ENCODE peak calls at places on chromosomes 5 and 9, in five cellular contexts. One of them, this sample, is unnamed.

GRCh38 chr9:79123419-79123818 is 448.3 kb upstream of the TLE4 start:
- DNase-seq in foreskin fibroblast: no peak
- DNase-seq in BE2C: no peak
- DNase-seq in cardiac muscle cell: peak
- DNase-seq in body of pancreas: no peak
- DNase-seq in this sample: no peak

GRCh38 chr5:93604119-93604963 is 21.3 kb downstream of the NR2F1 start:
- DNase-seq in foreskin fibroblast: no peak
- DNase-seq in BE2C: no peak
- DNase-seq in cardiac muscle cell: no peak
- DNase-seq in body of pancreas: no peak
- DNase-seq in this sample: no peak

GRCh38 chr5:174922955-174923354 is 198.6 kb downstream of the MSX2 start:
- DNase-seq in foreskin fibroblast: no peak
- DNase-seq in BE2C: no peak
- DNase-seq in cardiac muscle cell: no peak
- DNase-seq in body of pancreas: no peak
- DNase-seq in this sample: no peak

GRCh38 chr9:21081999-21082398 is 4.3 kb upstream of the IFNB1 start:
- DNase-seq in foreskin fibroblast: no peak
- DNase-seq in BE2C: no peak
- DNase-seq in cardiac muscle cell: no peak
- DNase-seq in body of pancreas: no peak
- DNase-seq in this sample: no peak

GRCh38 chr5:172102913-172103629 is 85.0 kb downstream of the STK10 start:
- DNase-seq in foreskin fibroblast: peak
- DNase-seq in BE2C: no peak
- DNase-seq in cardiac muscle cell: peak
- DNase-seq in body of pancreas: no peak
- DNase-seq in this sample: no peak

GRCh38 chr5:169801324-169801777 is 164.3 kb downstream of the DOCK2 start:
- DNase-seq in foreskin fibroblast: peak
- DNase-seq in BE2C: no peak
- DNase-seq in cardiac muscle cell: no peak
- DNase-seq in body of pancreas: no peak
- DNase-seq in this sample: no peak

GRCh38 chr9:136942881-136943230 is 1.7 kb downstream of the FBXW5 start:
- DNase-seq in foreskin fibroblast: no peak
- DNase-seq in BE2C: peak
- DNase-seq in cardiac muscle cell: no peak
- DNase-seq in body of pancreas: peak
- DNase-seq in this sample: peak

GRCh38 chr5:1521054-1521453 is 2.7 kb downstream of the LPCAT1 start:
- DNase-seq in foreskin fibroblast: no peak
- DNase-seq in BE2C: no peak
- DNase-seq in cardiac muscle cell: no peak
- DNase-seq in body of pancreas: no peak
- DNase-seq in this sample: no peak

GRCh38 chr9:38026021-38026809 is 42.8 kb downstream of the SHB start:
- DNase-seq in foreskin fibroblast: peak
- DNase-seq in BE2C: peak
- DNase-seq in cardiac muscle cell: no peak
- DNase-seq in body of pancreas: no peak
- DNase-seq in this sample: no peak

GRCh38 chr9:121634329-121634784 is 17.1 kb upstream of the DAB2IP start:
- DNase-seq in foreskin fibroblast: no peak
- DNase-seq in BE2C: no peak
- DNase-seq in cardiac muscle cell: no peak
- DNase-seq in body of pancreas: no peak
- DNase-seq in this sample: no peak

GRCh38 chr5:39185761-39186160 is 33.6 kb downstream of the FYB1 start:
- DNase-seq in foreskin fibroblast: no peak
- DNase-seq in BE2C: no peak
- DNase-seq in cardiac muscle cell: no peak
- DNase-seq in body of pancreas: no peak
- DNase-seq in this sample: no peak

GRCh38 chr9:69466151-69466550 is 141.1 kb downstream of the ENTREP1 start:
- DNase-seq in foreskin fibroblast: peak
- DNase-seq in BE2C: no peak
- DNase-seq in cardiac muscle cell: no peak
- DNase-seq in body of pancreas: no peak
- DNase-seq in this sample: no peak

GRCh38 chr5:54655761-54656160 is 138.2 kb downstream of the SNX18 start:
- DNase-seq in foreskin fibroblast: no peak
- DNase-seq in BE2C: no peak
- DNase-seq in cardiac muscle cell: no peak
- DNase-seq in body of pancreas: no peak
- DNase-seq in this sample: no peak

GRCh38 chr5:159290741-159291140 is 27.7 kb downstream of the UBLCP1 start:
- DNase-seq in foreskin fibroblast: no peak
- DNase-seq in BE2C: no peak
- DNase-seq in cardiac muscle cell: no peak
- DNase-seq in body of pancreas: no peak
- DNase-seq in this sample: no peak

DNA sequence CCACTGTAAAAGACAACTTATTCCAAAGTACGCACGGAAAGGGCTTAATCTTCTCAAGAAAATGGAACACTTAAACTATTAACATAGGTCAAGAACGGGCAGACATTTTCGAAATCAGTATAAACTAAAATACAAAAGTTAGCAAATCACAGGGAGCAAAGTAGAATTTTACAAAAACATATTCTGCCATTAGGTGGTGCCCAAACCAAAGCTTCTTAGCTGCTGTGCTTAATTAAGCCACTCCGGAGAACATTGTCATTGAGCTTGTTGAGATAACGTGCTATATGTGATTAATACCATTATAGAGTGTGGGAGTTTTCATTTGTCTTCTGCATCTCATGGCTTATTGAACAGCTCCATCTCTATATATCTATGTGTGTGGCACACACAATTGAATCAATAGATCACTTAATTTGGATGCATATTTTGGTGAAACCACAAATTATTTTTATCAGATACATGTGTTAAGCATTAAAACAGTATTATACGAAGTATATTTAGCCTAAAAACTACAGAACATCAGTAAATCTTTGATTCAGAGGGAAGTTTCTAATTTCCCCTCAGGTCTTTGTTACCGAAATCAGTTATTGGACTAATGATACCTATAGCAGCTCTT is 23.4 kb downstream of the UBLCP1 start:
- DNase-seq in foreskin fibroblast: peak
- DNase-seq in BE2C: peak
- DNase-seq in cardiac muscle cell: peak
- DNase-seq in body of pancreas: no peak
- DNase-seq in this sample: no peak
- TF ChIP-seq CTCF in foreskin fibroblast: peak
- TF ChIP-seq CTCF in BE2C: peak
- TF ChIP-seq CTCF in cardiac muscle cell: peak
- TF ChIP-seq CTCF in body of pancreas: peak
- TF ChIP-seq CTCF in this sample: peak

DNA sequence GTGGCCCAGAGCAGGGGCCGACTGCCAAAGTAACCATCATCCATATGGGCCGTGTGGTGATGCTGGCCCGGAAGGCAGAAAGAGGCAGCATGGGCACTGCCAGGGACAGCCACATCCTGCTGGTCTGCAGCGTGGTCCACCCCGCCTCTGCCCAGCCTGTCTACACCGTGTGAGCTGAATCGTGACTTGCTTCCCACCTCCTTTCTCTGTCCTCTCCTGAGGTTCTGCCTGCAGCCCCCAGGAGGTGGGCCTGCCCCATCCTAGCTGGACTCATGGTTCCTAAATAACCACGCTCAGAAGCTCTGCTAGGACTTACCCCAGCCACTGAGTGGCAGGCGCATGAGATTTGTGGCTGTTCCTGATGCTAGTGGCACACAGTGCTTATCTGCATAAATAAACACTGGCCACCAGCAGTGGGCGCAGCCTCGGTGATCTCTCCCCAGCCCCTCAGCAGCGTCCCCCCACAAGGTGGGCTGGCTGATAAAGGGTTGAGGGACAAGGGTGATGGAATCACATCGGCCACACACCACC is 22.6 kb upstream of the SUSD3 start:
- DNase-seq in foreskin fibroblast: no peak
- DNase-seq in BE2C: no peak
- DNase-seq in cardiac muscle cell: no peak
- DNase-seq in body of pancreas: no peak
- DNase-seq in this sample: no peak
- TF ChIP-seq CTCF in foreskin fibroblast: no peak
- TF ChIP-seq CTCF in BE2C: no peak
- TF ChIP-seq CTCF in cardiac muscle cell: no peak
- TF ChIP-seq CTCF in body of pancreas: no peak
- TF ChIP-seq CTCF in this sample: no peak

DNA sequence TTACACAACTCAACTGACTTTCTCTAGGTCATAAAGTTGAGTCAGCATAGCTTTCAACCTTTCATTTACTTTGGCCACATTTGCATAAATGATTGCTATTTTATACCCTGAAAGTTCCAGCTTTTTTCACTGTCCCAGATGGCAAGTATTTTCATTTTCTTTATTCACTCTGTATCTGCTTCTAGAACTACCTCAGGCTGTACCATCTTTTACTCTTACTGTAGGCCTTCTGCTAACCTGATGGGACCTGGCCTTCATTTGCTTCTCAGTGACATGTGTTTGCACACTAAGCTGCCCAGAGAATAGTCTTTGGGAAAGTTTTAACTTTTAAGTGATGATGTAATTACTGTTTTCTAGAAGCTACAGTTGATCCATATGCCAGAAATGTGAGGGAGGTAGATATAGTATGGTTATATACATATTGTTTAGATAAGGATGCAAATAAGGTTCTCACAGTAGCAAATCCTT is 115.3 kb downstream of the CDC42SE2 start:
- DNase-seq in foreskin fibroblast: no peak
- DNase-seq in BE2C: no peak
- DNase-seq in cardiac muscle cell: no peak
- DNase-seq in body of pancreas: no peak
- DNase-seq in this sample: no peak
- TF ChIP-seq CTCF in foreskin fibroblast: no peak
- TF ChIP-seq CTCF in BE2C: no peak
- TF ChIP-seq CTCF in cardiac muscle cell: no peak
- TF ChIP-seq CTCF in body of pancreas: no peak
- TF ChIP-seq CTCF in this sample: no peak

GRCh38 chr5:14667770-14668169 is 3.3 kb downstream of the OTULIN start:
- DNase-seq in foreskin fibroblast: no peak
- DNase-seq in BE2C: no peak
- DNase-seq in cardiac muscle cell: no peak
- DNase-seq in body of pancreas: no peak
- DNase-seq in this sample: no peak

GRCh38 chr5:14665110-14665822 is 748 bp downstream of the OTULIN start:
- DNase-seq in foreskin fibroblast: no peak
- DNase-seq in BE2C: peak
- DNase-seq in cardiac muscle cell: peak
- DNase-seq in body of pancreas: peak
- DNase-seq in this sample: peak

GRCh38 chr5:14664270-14665109 is at the start of gene OTULIN:
- DNase-seq in foreskin fibroblast: peak
- DNase-seq in BE2C: peak
- DNase-seq in cardiac muscle cell: peak
- DNase-seq in body of pancreas: peak
- DNase-seq in this sample: peak

GRCh38 chr5:14667290-14667689 is 2.8 kb downstream of the OTULIN start:
- DNase-seq in foreskin fibroblast: no peak
- DNase-seq in BE2C: no peak
- DNase-seq in cardiac muscle cell: no peak
- DNase-seq in body of pancreas: no peak
- DNase-seq in this sample: no peak

DNA sequence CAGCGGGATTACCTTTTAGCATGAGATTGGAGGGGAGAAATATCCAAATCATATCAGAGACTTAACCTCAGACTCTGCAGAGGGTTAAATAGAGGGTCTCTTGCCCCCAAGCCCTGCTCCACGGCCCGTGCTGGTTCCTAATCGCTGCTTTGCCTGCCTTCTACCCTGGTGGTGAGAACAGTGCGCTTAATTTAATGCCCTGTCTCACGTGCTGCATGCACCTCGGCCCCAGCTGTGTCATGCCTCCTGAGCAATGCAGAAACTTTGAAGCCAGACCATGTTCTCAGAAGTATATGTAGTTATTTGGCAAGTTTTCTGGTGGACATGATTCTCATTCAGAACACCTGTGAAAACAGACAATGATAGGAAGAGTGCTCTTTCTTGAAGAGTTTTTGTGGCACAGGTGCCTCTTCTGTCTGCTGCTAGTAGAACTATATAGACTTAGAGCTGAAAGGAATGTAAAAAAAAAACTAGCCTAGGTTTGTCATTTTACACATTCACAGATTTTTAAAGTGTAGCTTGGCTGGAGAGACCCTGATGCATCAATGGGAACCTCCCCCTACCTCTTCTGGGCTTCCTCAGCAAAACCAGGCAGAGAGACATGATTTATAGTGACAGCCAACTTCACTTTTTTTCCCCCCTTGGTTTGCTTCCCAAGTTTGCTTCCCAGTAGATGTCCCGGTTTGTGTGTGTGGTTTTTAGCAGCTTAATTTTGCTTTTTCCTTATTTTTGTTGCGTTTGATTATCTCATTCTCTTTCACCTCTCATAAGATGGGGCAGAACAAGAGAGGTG is 1.6 kb downstream of the OTULIN start:
- DNase-seq in foreskin fibroblast: no peak
- DNase-seq in BE2C: peak
- DNase-seq in cardiac muscle cell: no peak
- DNase-seq in body of pancreas: peak
- DNase-seq in this sample: no peak
- TF ChIP-seq CTCF in foreskin fibroblast: no peak
- TF ChIP-seq CTCF in BE2C: peak
- TF ChIP-seq CTCF in cardiac muscle cell: no peak
- TF ChIP-seq CTCF in body of pancreas: no peak
- TF ChIP-seq CTCF in this sample: peak